ENCODE peak calls at places on chromosome 3, in nine cellular contexts. Q is stimulated activated CD4-positive, alpha-beta T cell treated with anti-CD3 and anti-CD28 coated beads, Interleukin-2, amount 100 ng/mL, for 48 hours; V is NT2/D1; S is A673; W is ecto neural progenitor cell; F is HFFc6; L is GM12865; E is frontal cortex; I is activated T-helper 9 cell treated with anti-CD3 and anti-CD28 coated beads, Interleukin-2, amount 50 U/mL, for 16 hours. G is an unnamed sample.

GRCh38 chr3:168461793-168462192 is 366.1 kb upstream of the GOLIM4 start:
- DNase-seq in Q (no peak), V (no peak), S (no peak), W (no peak), F (no peak), L (no peak), E (no peak), I (no peak), G (no peak)

GRCh38 chr3:48397767-48398681 is 26.0 kb downstream of the FBXW12 start:
- DNase-seq in Q (no peak), V (no peak), S (no peak), W (no peak), F (no peak), L (no peak), E (peak; percentile 1), I (no peak), G (no peak)

GRCh38 chr3:118912188-118912587 is 122.5 kb downstream of the IGSF11 start:
- DNase-seq in Q (no peak), V (no peak), S (no peak), W (no peak), F (no peak), L (no peak), E (peak; percentile 4), I (no peak), G (peak; percentile 33)

GRCh38 chr3:161884830-161885229 is 388.2 kb downstream of the OTOL1 start:
- DNase-seq in Q (no peak), V (no peak), S (no peak), W (no peak), F (no peak), L (no peak), E (no peak), I (no peak), G (peak; percentile 14)

GRCh38 chr3:183161552-183162345 is 785 bp downstream of the LAMP3 start:
- DNase-seq in Q (no peak), V (peak; percentile 56), S (no peak), W (peak; percentile 58), F (no peak), L (peak; percentile 95), E (no peak), I (no peak), G (peak; percentile 93)

GRCh38 chr3:9912294-9912935 is 4.5 kb upstream of the IL17RC start:
- DNase-seq in Q (no peak), V (no peak), S (no peak), W (no peak), F (peak; percentile 65), L (no peak), E (no peak), I (no peak), G (no peak)

GRCh38 chr3:120433662-120434331 is 17.0 kb downstream of the FSTL1 start:
- DNase-seq in Q (no peak), V (no peak), S (no peak), W (no peak), F (no peak), L (no peak), E (no peak), I (no peak), G (no peak)

GRCh38 chr3:40971191-40972168 is 227.8 kb upstream of the CTNNB1 start:
- DNase-seq in Q (peak; percentile 28), V (no peak), S (no peak), W (no peak), F (peak; percentile 92), L (peak; percentile 95), E (peak; percentile 32), I (no peak), G (peak; percentile 38)

GRCh38 chr3:25854635-25855034 is 64.7 kb downstream of the OXSM start:
- DNase-seq in Q (no peak), V (no peak), S (no peak), W (no peak), F (peak; percentile 66), L (no peak), E (no peak), I (no peak), G (peak; percentile 61)

GRCh38 chr3:111210003-111210699 is 138.5 kb downstream of the NECTIN3 start:
- DNase-seq in Q (no peak), V (no peak), S (peak; percentile 19), W (no peak), F (peak; percentile 85), L (no peak), E (no peak), I (no peak), G (peak; percentile 20)

GRCh38 chr3:150875548-150875947 is 29.7 kb downstream of the MINDY4B start:
- DNase-seq in Q (no peak), V (no peak), S (no peak), W (no peak), F (no peak), L (peak; percentile 66), E (no peak), I (no peak), G (no peak)

GRCh38 chr3:141279074-141279945 is 47.7 kb downstream of the PXYLP1 start:
- DNase-seq in Q (no peak), V (no peak), S (peak; percentile 49), W (no peak), F (no peak), L (peak; percentile 41), E (peak; percentile 38), I (no peak), G (peak; percentile 58)

GRCh38 chr3:183120538-183121215 is 21.4 kb upstream of the MCCC1 start:
- DNase-seq in Q (no peak), V (no peak), S (no peak), W (no peak), F (no peak), L (no peak), E (no peak), I (no peak), G (no peak)

G was measured in mesendoderm.